ENCODE peak calls at places on chromosomes 5 and 9, in five cellular contexts. Y is NCI-H1092; R is PC-3; B is left colon; O is activated CD8-positive, alpha-beta memory T cell treated with anti-CD3 and anti-CD28 coated beads for 4 hours. P is an unnamed sample.

GRCh38 chr5:12460493-12461261 is 556.4 kb upstream of the CTNND2 start:
- DNase-seq in Y (no peak), R (peak), B (no peak), O (no peak), P (no peak)

GRCh38 chr5:1511037-1511436 is 12.7 kb downstream of the LPCAT1 start:
- DNase-seq in Y (no peak), R (no peak), B (peak), O (no peak), P (no peak)

GRCh38 chr9:107954303-107954702 is 464.7 kb upstream of the KLF4 start:
- DNase-seq in Y (no peak), R (no peak), B (no peak), O (no peak), P (no peak)

GRCh38 chr5:61619289-61619688 is 287.2 kb downstream of the ZSWIM6 start:
- DNase-seq in Y (no peak), R (no peak), B (no peak), O (no peak), P (no peak)

GRCh38 chr9:136943291-136944093 is 1.0 kb downstream of the FBXW5 start:
- DNase-seq in Y (no peak), R (peak), B (peak), O (no peak), P (no peak)

GRCh38 chr5:35143841-35144240 is 86.4 kb downstream of the PRLR start:
- DNase-seq in Y (no peak), R (no peak), B (no peak), O (no peak), P (no peak)

GRCh38 chr5:16350816-16351215 is 114.8 kb downstream of the ZNF622 start:
- DNase-seq in Y (no peak), R (no peak), B (no peak), O (no peak), P (no peak)

GRCh38 chr9:136902259-136902821 is 16.0 kb downstream of the TRAF2 start:
- DNase-seq in Y (no peak), R (peak), B (peak), O (peak), P (no peak)

GRCh38 chr5:76607353-76607871 is 15.8 kb downstream of the F2RL2 start:
- DNase-seq in Y (no peak), R (no peak), B (no peak), O (no peak), P (no peak)

GRCh38 chr9:135023389-135023788 is 64.1 kb upstream of the OLFM1 start:
- DNase-seq in Y (no peak), R (peak), B (no peak), O (no peak), P (no peak)

GRCh38 chr9:23123048-23123632 is 676.5 kb downstream of the DMRTA1 start:
- DNase-seq in Y (no peak), R (peak), B (no peak), O (no peak), P (peak)

GRCh38 chr9:16954032-16954431 is 83.6 kb upstream of the BNC2 start:
- DNase-seq in Y (no peak), R (no peak), B (no peak), O (no peak), P (no peak)

GRCh38 chr5:126338516-126339153 is 84.6 kb upstream of the GRAMD2B start:
- DNase-seq in Y (no peak), R (no peak), B (no peak), O (no peak), P (no peak)

GRCh38 chr9:80197661-80198060 is 625.9 kb downstream of the TLE4 start:
- DNase-seq in Y (no peak), R (peak), B (no peak), O (no peak), P (no peak)

GRCh38 chr5:33843579-33843978 is 48.2 kb downstream of the ADAMTS12 start:
- DNase-seq in Y (no peak), R (peak), B (no peak), O (no peak), P (no peak)

GRCh38 chr5:61768692-61769281 is 436.7 kb downstream of the ZSWIM6 start:
- DNase-seq in Y (no peak), R (peak), B (no peak), O (no peak), P (no peak)

GRCh38 chr9:95057121-95057520 is 260.4 kb downstream of the FANCC start:
- DNase-seq in Y (no peak), R (no peak), B (no peak), O (no peak), P (no peak)

GRCh38 chr9:86185872-86186271 is 73.6 kb downstream of the C9orf153 start:
- DNase-seq in Y (no peak), R (no peak), B (no peak), O (no peak), P (no peak)

GRCh38 chr5:123157797-123158528 is 68.9 kb downstream of the PRDM6 start:
- DNase-seq in Y (no peak), R (peak), B (no peak), O (no peak), P (peak)

GRCh38 chr5:178777557-178777956 is 47.1 kb upstream of the ZNF354A start:
- DNase-seq in Y (no peak), R (no peak), B (no peak), O (no peak), P (no peak)

GRCh38 chr9:37949576-37949975 is 45.6 kb upstream of the SLC25A51 start:
- DNase-seq in Y (no peak), R (peak), B (no peak), O (no peak), P (no peak)

GRCh38 chr5:81207009-81207408 is 26.1 kb upstream of the CKMT2 start:
- DNase-seq in Y (no peak), R (no peak), B (no peak), O (no peak), P (no peak)

GRCh38 chr9:100774326-100774725 is 196.4 kb downstream of the CAVIN4 start:
- DNase-seq in Y (no peak), R (no peak), B (no peak), O (no peak), P (no peak)

GRCh38 chr9:82057805-82058204 is 69.2 kb downstream of the SPATA31D1 start:
- DNase-seq in Y (no peak), R (no peak), B (no peak), O (no peak), P (no peak)

GRCh38 chr9:81893929-81894328 is 34.3 kb upstream of the SPATA31D4 start:
- DNase-seq in Y (no peak), R (no peak), B (no peak), O (no peak), P (no peak)

GRCh38 chr5:177029498-177029897 is 7.0 kb downstream of the ZNF346 start:
- DNase-seq in Y (no peak), R (no peak), B (no peak), O (no peak), P (no peak)

GRCh38 chr5:65926893-65927292 is 518 bp downstream of the ERBIN start:
- DNase-seq in Y (no peak), R (no peak), B (no peak), O (no peak), P (no peak)

P was measured in smooth muscle cell of the brain vasculature.